ENCODE peak calls at places on chromosomes 7 and 10, in five cellular contexts. K is fibroblast of mammary gland, S is B cell, F is PC-3, J is brain microvascular endothelial cell. N is an unnamed sample.

GRCh38 chr7:27098493-27099223 is 2.9 kb upstream of the HOXA1 start:
- DNase-seq in K (peak), S (no peak), F (peak), J (no peak), N (no peak)

GRCh38 chr10:91598211-91598981 is 34.5 kb downstream of the PPP1R3C start:
- DNase-seq in K (peak), S (no peak), F (peak), J (peak), N (no peak)

GRCh38 chr10:49446031-49446430 is 50.1 kb upstream of the DRGX start:
- DNase-seq in K (peak), S (no peak), F (peak), J (peak), N (no peak)

GRCh38 chr7:108431099-108431498 is 25.1 kb downstream of the NRCAM start:
- DNase-seq in K (no peak), S (no peak), F (no peak), J (no peak), N (no peak)

GRCh38 chr10:132813560-132814468 is 27.9 kb upstream of the NKX6-2 start:
- DNase-seq in K (no peak), S (no peak), F (no peak), J (no peak), N (no peak)

GRCh38 chr7:125605241-125605640 is 675.6 kb upstream of the POT1 start:
- DNase-seq in K (peak), S (no peak), F (peak), J (peak), N (no peak)

GRCh38 chr10:122044045-122044661 is 55.2 kb downstream of the TACC2 start:
- DNase-seq in K (peak), S (no peak), F (peak), J (no peak), N (no peak)

GRCh38 chr7:2621061-2621828 is 10.5 kb upstream of the TTYH3 start:
- DNase-seq in K (peak), S (no peak), F (peak), J (peak), N (no peak)

GRCh38 chr10:100881552-100882250 is 31.1 kb upstream of the SLF2 start:
- DNase-seq in K (no peak), S (no peak), F (no peak), J (no peak), N (no peak)

GRCh38 chr10:131795761-131796160 is 105.0 kb upstream of the PPP2R2D start:
- DNase-seq in K (no peak), S (no peak), F (no peak), J (no peak), N (no peak)

GRCh38 chr7:1919539-1920265 is 249.6 kb downstream of the ELFN1 start:
- DNase-seq in K (peak), S (no peak), F (no peak), J (no peak), N (no peak)

GRCh38 chr10:25820496-25821415 is 113.3 kb upstream of the MYO3A start:
- DNase-seq in K (no peak), S (peak), F (no peak), J (no peak), N (no peak)

GRCh38 chr10:112271982-112272381 is 11.2 kb upstream of the TECTB start:
- DNase-seq in K (peak), S (no peak), F (no peak), J (peak), N (no peak)

GRCh38 chr10:11901454-11902431 is 78.6 kb downstream of the PROSER2 start:
- DNase-seq in K (no peak), S (no peak), F (no peak), J (no peak), N (no peak)

GRCh38 chr10:114110174-114110972 is 63.6 kb downstream of the CCDC186 start:
- DNase-seq in K (peak), S (no peak), F (peak), J (no peak), N (no peak)
- TF ChIP-seq CTCF in K (no peak), S (no peak), F (peak), J (peak), N (peak)

DNA sequence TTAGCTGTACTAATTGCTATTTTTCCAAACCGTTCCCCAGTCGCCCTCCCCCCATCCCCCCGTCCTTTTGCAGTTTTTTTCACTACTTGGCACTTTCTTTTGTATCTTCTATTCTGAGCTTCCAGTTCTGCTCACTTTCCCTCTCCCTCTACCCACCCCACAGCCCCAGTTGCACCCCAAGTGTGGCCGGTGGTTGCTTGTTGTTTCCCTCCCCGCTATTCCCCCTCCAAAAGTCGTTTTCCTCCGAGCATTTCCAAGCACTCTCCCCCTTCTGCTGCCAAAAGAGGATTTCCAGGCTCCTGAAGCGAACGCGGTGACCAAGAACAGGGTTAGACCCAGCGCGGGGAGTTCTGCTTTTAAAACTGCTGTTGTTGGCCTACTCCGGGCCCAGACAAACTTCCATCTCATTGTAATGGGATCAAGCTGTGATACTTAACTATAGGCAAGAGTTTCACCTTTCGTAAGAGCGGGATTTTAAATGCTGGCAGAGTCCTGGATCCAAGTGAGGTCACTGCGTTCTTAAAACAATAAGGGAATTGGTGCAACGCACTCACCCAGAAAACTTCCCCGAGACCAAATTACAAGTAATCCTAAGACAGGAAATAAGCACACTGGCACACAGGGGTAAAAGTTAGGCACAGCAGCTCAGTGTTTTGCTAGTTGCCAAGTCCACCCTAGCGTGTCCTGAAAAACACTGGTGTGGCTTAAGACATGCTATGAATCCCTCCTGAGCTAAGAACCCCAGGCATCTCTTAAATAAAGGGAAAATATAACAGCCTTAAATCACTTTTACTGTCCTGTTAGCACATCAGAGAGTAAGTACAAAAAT is 1.5 kb upstream of the RGS10 start:
- DNase-seq in K (peak), S (no peak), F (no peak), J (no peak), N (no peak)
- TF ChIP-seq CTCF in K (no peak), S (no peak), F (no peak), J (no peak), N (no peak)

DNA sequence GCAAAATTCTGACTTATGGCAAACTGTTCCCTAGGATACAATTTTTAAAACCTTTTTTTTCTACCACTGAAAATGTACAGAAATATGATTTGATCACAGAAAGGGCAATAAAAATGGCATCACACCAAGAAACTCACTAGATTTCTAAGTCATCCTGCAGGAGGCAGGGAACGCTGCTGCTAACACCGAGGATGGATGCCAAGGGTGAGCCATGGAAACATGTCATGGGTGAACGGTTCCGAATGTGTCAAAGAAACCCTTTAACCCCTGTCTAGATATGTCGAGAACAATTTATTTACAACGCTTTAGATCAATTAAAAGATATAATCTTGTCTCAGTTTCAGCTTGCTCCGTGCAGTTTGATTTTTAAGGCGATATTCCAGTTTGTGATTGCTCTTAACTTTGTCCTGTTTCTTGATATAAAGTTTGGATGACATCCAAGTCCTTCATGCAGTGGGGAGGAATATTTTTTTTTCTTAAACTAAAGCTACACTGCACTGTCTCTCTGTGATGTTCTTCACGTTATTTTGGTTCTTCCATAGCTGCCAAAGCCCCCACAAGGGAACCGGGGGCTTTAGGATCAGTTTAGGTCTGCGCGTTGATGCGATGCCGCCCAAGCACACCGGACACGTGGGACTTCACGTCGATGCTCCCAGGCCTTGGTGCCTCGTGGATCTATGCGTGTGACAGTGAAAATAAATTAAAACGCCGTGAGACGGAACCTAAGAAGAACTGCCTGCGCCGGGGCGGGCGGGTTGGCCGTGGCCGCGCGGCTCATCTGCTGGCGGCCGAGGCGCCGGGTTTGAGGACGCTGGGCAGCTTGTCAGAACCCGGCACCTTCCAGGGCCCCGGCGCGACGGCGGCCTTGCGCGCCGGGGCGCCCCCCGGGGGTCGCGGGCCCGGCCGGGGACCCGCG is 220.2 kb downstream of the PHTF2 start:
- DNase-seq in K (peak), S (peak), F (peak), J (peak), N (no peak)
- TF ChIP-seq CTCF in K (peak), S (no peak), F (no peak), J (peak), N (no peak)

DNA sequence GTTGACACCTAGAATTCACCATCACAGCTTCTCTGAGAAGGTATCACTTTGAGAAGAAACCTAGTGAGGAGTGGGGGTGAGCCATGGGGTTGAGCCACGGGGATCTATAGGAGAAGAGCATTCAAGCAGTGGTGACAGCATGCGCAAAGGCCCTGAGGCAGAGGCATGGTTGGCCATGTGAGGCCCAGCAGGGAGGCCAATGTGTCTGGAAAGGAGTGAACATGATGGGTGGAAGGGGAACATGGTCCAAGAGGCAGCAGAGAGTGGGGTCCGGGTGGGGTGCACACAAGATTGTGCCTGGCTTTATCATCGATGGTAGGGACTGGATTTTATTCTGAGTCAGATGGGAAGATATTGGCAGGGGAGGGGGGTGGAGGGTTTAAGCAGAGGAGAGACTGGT is 36.0 kb upstream of the LEP start:
- DNase-seq in K (no peak), S (no peak), F (no peak), J (no peak), N (no peak)
- TF ChIP-seq CTCF in K (no peak), S (no peak), F (no peak), J (no peak), N (no peak)

DNA sequence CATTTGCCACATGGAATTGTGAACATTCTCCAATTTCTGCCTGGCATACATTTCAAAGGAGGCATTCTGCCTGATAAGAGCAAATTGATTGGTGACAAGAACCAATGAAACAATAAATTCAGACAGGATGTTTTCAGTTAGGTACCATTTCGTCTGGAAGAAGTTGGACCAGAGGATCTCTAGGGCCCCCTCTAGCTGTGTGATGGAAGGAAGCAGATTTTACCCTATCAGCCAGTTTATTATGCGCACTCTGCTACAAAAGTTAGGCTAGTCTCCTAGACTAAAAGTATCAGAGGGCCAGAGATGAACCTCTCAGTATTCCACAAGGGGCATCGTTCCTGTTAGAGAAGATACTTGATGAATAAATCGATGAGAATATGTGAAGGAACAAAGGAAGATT is 118.0 kb downstream of the BUB3 start:
- DNase-seq in K (peak), S (no peak), F (peak), J (no peak), N (no peak)
- TF ChIP-seq CTCF in K (peak), S (no peak), F (peak), J (peak), N (peak)

GRCh38 chr7:43655584-43655983 is 72.7 kb downstream of the STK17A start:
- DNase-seq in K (peak), S (no peak), F (peak), J (no peak), N (no peak)
- TF ChIP-seq CTCF in K (no peak), S (no peak), F (no peak), J (no peak), N (no peak)

GRCh38 chr7:51316262-51316665 is 345 bp downstream of the COBL start:
- DNase-seq in K (no peak), S (no peak), F (peak), J (no peak), N (no peak)
- TF ChIP-seq CTCF in K (no peak), S (no peak), F (no peak), J (no peak), N (no peak)

GRCh38 chr10:52653510-52653909 is 119.1 kb downstream of the MBL2 start:
- DNase-seq in K (no peak), S (no peak), F (peak), J (no peak), N (no peak)
- TF ChIP-seq CTCF in K (no peak), S (no peak), F (peak), J (no peak), N (no peak)